ENCODE peak calls at places on chromosomes 11 and 22, in seven cellular contexts. J, G, M, H, B, T and Z are unnamed samples.
A peak's percentile ranks its signal among the peaks of the same experiment; 100 is the strongest.

GRCh38 chr11:1138053-1138452 is 19.7 kb upstream of the MUC5AC start:
- DNase-seq in H (no peak), B (no peak), M (no peak), J (no peak), T (peak; percentile 62), G (no peak), Z (no peak)

GRCh38 chr22:37563153-37564081 is 3.1 kb downstream of the CDC42EP1 start:
- DNase-seq in G (peak; percentile 73), B (no peak), H (peak; percentile 97), J (no peak), M (peak; percentile 61), T (peak; percentile 98), Z (peak; percentile 82)

GRCh38 chr11:13861411-13861810 is 101.1 kb upstream of the SPON1 start:
- DNase-seq in G (no peak), T (no peak), M (no peak), H (no peak), J (no peak), B (no peak), Z (no peak)

GRCh38 chr22:22322792-22323191 is 78.2 kb downstream of the VPREB1 start:
- DNase-seq in M (no peak), G (no peak), H (no peak), J (no peak), T (no peak), B (no peak), Z (no peak)

GRCh38 chr11:82996966-82997606 is 74.6 kb downstream of the RAB30 start:
- DNase-seq in M (peak; percentile 94), H (no peak), J (no peak), T (no peak), G (no peak), B (peak; percentile 60), Z (no peak)

GRCh38 chr11:43557553-43558031 is 122.9 kb upstream of the HSD17B12 start:
- DNase-seq in H (no peak), B (no peak), M (no peak), G (no peak), T (peak; percentile 49), J (no peak), Z (no peak)

GRCh38 chr11:35593143-35593542 is 25.1 kb upstream of the FJX1 start:
- DNase-seq in M (no peak), G (no peak), T (peak; percentile 89), H (peak; percentile 92), B (no peak), J (no peak), Z (no peak)

GRCh38 chr11:130278745-130279144 is 36.0 kb downstream of the ZBTB44 start:
- DNase-seq in H (peak; percentile 13), B (no peak), G (no peak), T (peak; percentile 2), J (no peak), M (no peak), Z (no peak)

GRCh38 chr22:19689408-19689807 is 24.9 kb upstream of the SEPTIN5 start:
- DNase-seq in B (no peak), G (no peak), M (no peak), H (no peak), T (no peak), J (no peak), Z (peak; percentile 59)

GRCh38 chr11:72037554-72038311 is 39.0 kb downstream of the IL18BP start:
- DNase-seq in M (no peak), B (no peak), T (peak; percentile 56), G (no peak), H (no peak), J (no peak), Z (no peak)

GRCh38 chr22:29217827-29218757 is 12.4 kb downstream of the EMID1 start:
- DNase-seq in G (no peak), H (no peak), J (no peak), M (no peak), B (no peak), T (no peak), Z (no peak)

GRCh38 chr11:85316967-85317366 is 310.2 kb downstream of the DLG2 start:
- DNase-seq in J (no peak), T (no peak), B (no peak), M (peak; percentile 0), G (no peak), H (no peak), Z (no peak)

GRCh38 chr11:129374993-129375721 is 491 bp upstream of the BARX2 start:
- DNase-seq in M (peak; percentile 84), J (no peak), G (peak; percentile 26), H (no peak), T (peak; percentile 22), B (peak; percentile 86), Z (peak; percentile 68)

GRCh38 chr11:57778318-57779037 is 16.9 kb downstream of the CTNND1 start:
- DNase-seq in T (peak; percentile 92), M (peak; percentile 98), H (peak; percentile 100), B (peak; percentile 89), J (no peak), G (peak; percentile 88), Z (peak; percentile 92)

GRCh38 chr11:74701351-74701750 is 29.9 kb downstream of the CHRDL2 start:
- DNase-seq in T (peak; percentile 53), M (peak; percentile 13), B (no peak), J (no peak), H (no peak), G (no peak), Z (no peak)

GRCh38 chr11:132202621-132203020 is 832.2 kb downstream of the NTM start:
- DNase-seq in J (no peak), T (peak; percentile 53), G (no peak), M (no peak), B (no peak), H (no peak), Z (no peak)

GRCh38 chr22:19448739-19449421 is 1.4 kb upstream of the C22orf39 start:
- DNase-seq in G (no peak), M (no peak), J (no peak), T (no peak), B (no peak), H (no peak), Z (no peak)

GRCh38 chr11:12768731-12769673 is 94.8 kb downstream of the TEAD1 start:
- DNase-seq in H (no peak), B (no peak), T (no peak), M (no peak), J (no peak), G (no peak), Z (no peak)

GRCh38 chr22:44880588-44881245 is 128.3 kb downstream of the ARHGAP8 start:
- DNase-seq in J (no peak), B (no peak), T (no peak), H (no peak), M (no peak), G (no peak), Z (no peak)

GRCh38 chr11:6315811-6316425 is 4.4 kb downstream of the CAVIN3 start:
- DNase-seq in H (peak; percentile 76), J (no peak), G (peak; percentile 82), M (peak; percentile 58), B (no peak), T (peak; percentile 86), Z (peak; percentile 67)

GRCh38 chr22:25900880-25901279 is 158.9 kb downstream of the MYO18B start:
- DNase-seq in B (no peak), G (no peak), T (no peak), J (no peak), M (no peak), H (no peak), Z (no peak)

GRCh38 chr22:24542641-24543040 is 12.3 kb downstream of the GUCD1 start:
- DNase-seq in G (no peak), H (no peak), B (no peak), J (no peak), M (no peak), T (no peak), Z (peak; percentile 78)

GRCh38 chr11:2713069-2713468 is 13.3 kb upstream of the KCNQ1OT1 start:
- DNase-seq in G (no peak), H (no peak), M (no peak), J (no peak), T (no peak), B (no peak), Z (no peak)

GRCh38 chr11:41497974-41498373 is 38.5 kb upstream of the LRRC4C start:
- DNase-seq in J (no peak), B (no peak), H (peak; percentile 22), M (no peak), G (no peak), T (no peak), Z (no peak)

GRCh38 chr11:45333506-45333971 is 47.4 kb upstream of the SYT13 start:
- DNase-seq in B (no peak), T (peak; percentile 38), M (peak; percentile 22), H (peak; percentile 92), G (peak; percentile 52), J (no peak), Z (no peak)

DNA sequence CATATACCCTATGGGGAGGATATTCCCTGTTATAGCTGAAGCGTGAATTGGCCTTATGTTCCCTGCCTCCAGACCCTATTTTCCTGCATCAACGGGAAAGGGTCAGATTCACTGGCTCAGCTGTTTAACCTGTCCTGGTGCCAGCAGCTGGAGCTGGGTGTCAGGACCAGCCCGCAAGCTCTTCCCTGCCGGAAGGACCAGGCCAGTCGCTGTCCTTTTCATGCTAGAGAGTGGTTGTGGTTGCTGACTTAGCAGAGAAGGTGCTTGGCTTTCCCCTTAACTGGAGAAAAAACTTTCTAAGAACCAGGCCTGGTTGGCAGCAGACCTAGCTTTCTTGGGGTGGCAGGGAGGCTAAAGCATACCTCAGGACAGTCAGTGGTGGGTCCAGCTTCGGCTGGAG is 5.2 kb upstream of the SREBF2 start:
- DNase-seq in J (no peak), M (no peak), T (no peak), G (no peak), B (no peak), H (no peak), Z (no peak)
- H3K4me1 ChIP-seq in J (peaks cover 12% of the 10 kb centered on the region), M (peaks cover 4% of the 10 kb centered on the region), T (peaks cover 9% of the 10 kb centered on the region), G (peaks cover 11% of the 10 kb centered on the region), B (peaks cover 4% of the 10 kb centered on the region), H (peaks cover 23% of the 10 kb centered on the region), Z (peaks cover 13% of the 10 kb centered on the region)

DNA sequence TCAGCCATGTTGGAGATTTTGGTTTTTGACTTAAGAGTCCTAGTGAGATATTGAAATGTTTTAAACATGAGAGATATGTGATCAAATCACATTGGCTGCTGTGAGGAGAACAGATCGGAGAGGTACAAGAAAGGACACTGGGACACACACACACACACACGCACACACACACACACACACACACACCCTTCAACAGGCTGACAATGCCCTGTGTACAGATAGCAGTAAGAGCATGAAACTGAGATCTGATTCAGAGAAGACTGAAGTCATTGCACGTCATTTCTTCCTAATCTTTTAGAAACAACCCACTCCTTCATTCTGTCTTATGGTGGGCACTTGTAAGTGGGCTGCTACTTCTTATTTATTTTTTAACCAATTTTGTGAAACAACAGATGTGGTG is 200.5 kb upstream of the E2F8 start:
- DNase-seq in H (no peak), J (no peak), T (no peak), G (no peak), B (no peak), M (no peak), Z (no peak)
- H3K27ac ChIP-seq in H (peak overlapping the region; percentile 63), J (no peak overlapping the region), T (no peak overlapping the region), G (no peak overlapping the region), B (no peak overlapping the region), M (peak overlapping the region; percentile 88), Z (no peak overlapping the region)

GRCh38 chr22:42758929-42759629 is 38.4 kb upstream of the A4GALT start:
- DNase-seq in B (no peak), J (no peak), H (peak; percentile 83), M (no peak), G (no peak), T (peak; percentile 78), Z (no peak)
- H3K4me3 ChIP-seq in B (no peak overlapping the region), J (no peak overlapping the region), H (no peak overlapping the region), M (no peak overlapping the region), G (no peak overlapping the region), T (no peak overlapping the region), Z (no peak overlapping the region)

DNA sequence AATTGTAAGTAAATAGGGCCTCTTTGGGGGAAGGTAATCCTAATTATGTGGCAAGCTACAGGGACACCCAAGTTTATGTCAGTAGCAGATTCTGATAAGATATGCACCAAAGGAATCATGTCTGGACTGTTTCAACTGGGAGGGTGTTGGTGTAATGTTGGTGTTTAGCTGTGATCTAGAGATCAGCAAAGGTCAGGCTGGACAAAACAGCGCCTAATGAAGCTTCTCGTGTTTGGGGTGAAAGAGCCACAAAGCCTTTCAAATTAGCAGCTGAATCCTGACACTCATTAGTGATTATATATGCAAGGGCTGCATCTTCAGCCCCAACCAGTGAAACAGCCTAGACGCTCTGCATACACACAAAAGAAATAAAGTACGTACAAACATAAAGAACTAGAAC is 106.3 kb downstream of the MPPED2 start:
- DNase-seq in B (no peak), G (no peak), M (no peak), J (no peak), T (no peak), H (no peak), Z (no peak)
- H3K4me1 ChIP-seq in B (no peaks in the 10 kb centered on the region), G (no peaks in the 10 kb centered on the region), M (no peaks in the 10 kb centered on the region), J (no peaks in the 10 kb centered on the region), T (no peaks in the 10 kb centered on the region), H (peaks cover 42% of the 10 kb centered on the region), Z (no peaks in the 10 kb centered on the region)